ENCODE peak calls at places on chromosomes 16 and 17, in six cellular contexts. One of them, this sample, is unnamed.

GRCh38 chr17:64001091-64001579 is 3.0 kb downstream of the PRR29 start:
- DNase-seq in transverse colon: no peak
- DNase-seq in GM23338: no peak
- DNase-seq in WERI-Rb-1: no peak
- DNase-seq in foreskin fibroblast: no peak
- DNase-seq in effector memory CD4-positive, alpha-beta T cell: no peak
- DNase-seq in this sample: no peak

GRCh38 chr16:87895641-87896141 is 26.4 kb upstream of the SLC7A5 start:
- DNase-seq in effector memory CD4-positive, alpha-beta T cell: peak; percentile 23
- DNase-seq in foreskin fibroblast: peak; percentile 80
- DNase-seq in transverse colon: peak; percentile 34
- DNase-seq in WERI-Rb-1: no peak
- DNase-seq in GM23338: no peak
- DNase-seq in this sample: no peak

GRCh38 chr17:71032746-71033273 is 863.5 kb downstream of the KCNJ2 start:
- DNase-seq in effector memory CD4-positive, alpha-beta T cell: no peak
- DNase-seq in foreskin fibroblast: no peak
- DNase-seq in transverse colon: no peak
- DNase-seq in GM23338: peak; percentile 93
- DNase-seq in WERI-Rb-1: peak; percentile 94
- DNase-seq in this sample: no peak

GRCh38 chr17:62663304-62663703 is 35.8 kb downstream of the MRC2 start:
- DNase-seq in WERI-Rb-1: no peak
- DNase-seq in effector memory CD4-positive, alpha-beta T cell: no peak
- DNase-seq in transverse colon: no peak
- DNase-seq in foreskin fibroblast: no peak
- DNase-seq in GM23338: no peak
- DNase-seq in this sample: no peak

GRCh38 chr16:19128454-19129210 is 14.9 kb downstream of the ITPRIPL2 start:
- DNase-seq in WERI-Rb-1: no peak
- DNase-seq in GM23338: no peak
- DNase-seq in transverse colon: no peak
- DNase-seq in foreskin fibroblast: no peak
- DNase-seq in effector memory CD4-positive, alpha-beta T cell: no peak
- DNase-seq in this sample: no peak

GRCh38 chr17:32696426-32696825 is 180.5 kb downstream of the MYO1D start:
- DNase-seq in transverse colon: no peak
- DNase-seq in foreskin fibroblast: no peak
- DNase-seq in GM23338: no peak
- DNase-seq in effector memory CD4-positive, alpha-beta T cell: no peak
- DNase-seq in WERI-Rb-1: no peak
- DNase-seq in this sample: no peak

GRCh38 chr16:88924834-88925539 is 52.0 kb downstream of the CBFA2T3 start:
- DNase-seq in GM23338: peak; percentile 64
- DNase-seq in transverse colon: no peak
- DNase-seq in WERI-Rb-1: no peak
- DNase-seq in foreskin fibroblast: peak; percentile 71
- DNase-seq in effector memory CD4-positive, alpha-beta T cell: no peak
- DNase-seq in this sample: no peak

GRCh38 chr17:48074322-48075054 is 26.3 kb downstream of the NFE2L1 start:
- DNase-seq in foreskin fibroblast: peak; percentile 69
- DNase-seq in effector memory CD4-positive, alpha-beta T cell: peak; percentile 52
- DNase-seq in WERI-Rb-1: peak; percentile 81
- DNase-seq in transverse colon: peak; percentile 84
- DNase-seq in GM23338: peak; percentile 92
- DNase-seq in this sample: peak; percentile 91

GRCh38 chr16:86511317-86512161 is 1.2 kb downstream of the FOXF1 start:
- DNase-seq in transverse colon: no peak
- DNase-seq in effector memory CD4-positive, alpha-beta T cell: no peak
- DNase-seq in WERI-Rb-1: no peak
- DNase-seq in GM23338: no peak
- DNase-seq in foreskin fibroblast: no peak
- DNase-seq in this sample: no peak

GRCh38 chr17:48104440-48104839 is 3.1 kb upstream of the SNX11 start:
- DNase-seq in foreskin fibroblast: no peak
- DNase-seq in effector memory CD4-positive, alpha-beta T cell: no peak
- DNase-seq in WERI-Rb-1: no peak
- DNase-seq in GM23338: no peak
- DNase-seq in transverse colon: no peak
- DNase-seq in this sample: no peak

GRCh38 chr17:32558997-32559650 is 72.3 kb downstream of the CDK5R1 start:
- DNase-seq in foreskin fibroblast: no peak
- DNase-seq in GM23338: no peak
- DNase-seq in WERI-Rb-1: no peak
- DNase-seq in transverse colon: no peak
- DNase-seq in effector memory CD4-positive, alpha-beta T cell: no peak
- DNase-seq in this sample: no peak

GRCh38 chr17:78510141-78510935 is 66.9 kb downstream of the DNAH17 start:
- DNase-seq in foreskin fibroblast: no peak
- DNase-seq in effector memory CD4-positive, alpha-beta T cell: no peak
- DNase-seq in GM23338: no peak
- DNase-seq in WERI-Rb-1: no peak
- DNase-seq in transverse colon: no peak
- DNase-seq in this sample: no peak

GRCh38 chr16:74224828-74225227 is 71.8 kb upstream of the PSMD7 start:
- DNase-seq in transverse colon: no peak
- DNase-seq in foreskin fibroblast: no peak
- DNase-seq in WERI-Rb-1: no peak
- DNase-seq in effector memory CD4-positive, alpha-beta T cell: no peak
- DNase-seq in GM23338: no peak
- DNase-seq in this sample: no peak

GRCh38 chr17:32303861-32304288 is 38.1 kb downstream of the C17orf75 start:
- DNase-seq in WERI-Rb-1: no peak
- DNase-seq in GM23338: no peak
- DNase-seq in effector memory CD4-positive, alpha-beta T cell: no peak
- DNase-seq in foreskin fibroblast: no peak
- DNase-seq in transverse colon: no peak
- DNase-seq in this sample: no peak

GRCh38 chr16:69830146-69830533 is 68.0 kb downstream of the WWP2 start:
- DNase-seq in GM23338: no peak
- DNase-seq in transverse colon: no peak
- DNase-seq in effector memory CD4-positive, alpha-beta T cell: no peak
- DNase-seq in foreskin fibroblast: no peak
- DNase-seq in WERI-Rb-1: no peak
- DNase-seq in this sample: no peak

GRCh38 chr17:35252646-35253045 is 9.8 kb downstream of the SLFN5 start:
- DNase-seq in WERI-Rb-1: no peak
- DNase-seq in foreskin fibroblast: no peak
- DNase-seq in effector memory CD4-positive, alpha-beta T cell: no peak
- DNase-seq in GM23338: no peak
- DNase-seq in transverse colon: no peak
- DNase-seq in this sample: no peak

GRCh38 chr16:10738231-10739077 is 5.2 kb upstream of the NUBP1 start:
- DNase-seq in foreskin fibroblast: peak; percentile 83
- DNase-seq in effector memory CD4-positive, alpha-beta T cell: no peak
- DNase-seq in transverse colon: peak; percentile 34
- DNase-seq in GM23338: peak; percentile 15
- DNase-seq in WERI-Rb-1: no peak
- DNase-seq in this sample: peak; percentile 83

GRCh38 chr16:56451753-56452689 is 667 bp downstream of the OGFOD1 start:
- DNase-seq in WERI-Rb-1: no peak
- DNase-seq in foreskin fibroblast: peak; percentile 20
- DNase-seq in GM23338: peak; percentile 66
- DNase-seq in transverse colon: peak; percentile 26
- DNase-seq in effector memory CD4-positive, alpha-beta T cell: no peak
- DNase-seq in this sample: peak; percentile 79

GRCh38 chr17:81342062-81342699 is 47.1 kb upstream of the SLC38A10 start:
- DNase-seq in effector memory CD4-positive, alpha-beta T cell: no peak
- DNase-seq in foreskin fibroblast: no peak
- DNase-seq in GM23338: no peak
- DNase-seq in WERI-Rb-1: no peak
- DNase-seq in transverse colon: no peak
- DNase-seq in this sample: no peak

GRCh38 chr16:65121870-65122723 is at the start of gene CDH11:
- DNase-seq in effector memory CD4-positive, alpha-beta T cell: no peak
- DNase-seq in foreskin fibroblast: peak; percentile 85
- DNase-seq in GM23338: peak; percentile 78
- DNase-seq in transverse colon: peak; percentile 38
- DNase-seq in WERI-Rb-1: peak; percentile 34
- DNase-seq in this sample: peak; percentile 55

GRCh38 chr17:32955155-32955554 is 27.2 kb downstream of the TMEM98 start:
- DNase-seq in WERI-Rb-1: no peak
- DNase-seq in effector memory CD4-positive, alpha-beta T cell: no peak
- DNase-seq in GM23338: no peak
- DNase-seq in transverse colon: no peak
- DNase-seq in foreskin fibroblast: no peak
- DNase-seq in this sample: no peak

GRCh38 chr17:41959336-41960095 is 7.1 kb upstream of the CNP start:
- DNase-seq in WERI-Rb-1: peak; percentile 94
- DNase-seq in effector memory CD4-positive, alpha-beta T cell: no peak
- DNase-seq in GM23338: peak; percentile 86
- DNase-seq in transverse colon: no peak
- DNase-seq in foreskin fibroblast: peak; percentile 43
- DNase-seq in this sample: no peak

GRCh38 chr17:68314916-68315535 is 23.7 kb downstream of the ARSG start:
- DNase-seq in foreskin fibroblast: no peak
- DNase-seq in effector memory CD4-positive, alpha-beta T cell: no peak
- DNase-seq in GM23338: no peak
- DNase-seq in transverse colon: peak; percentile 18
- DNase-seq in WERI-Rb-1: no peak
- DNase-seq in this sample: peak; percentile 63

GRCh38 chr16:49485663-49486062 is 112.1 kb downstream of the C16orf78 start:
- DNase-seq in WERI-Rb-1: no peak
- DNase-seq in foreskin fibroblast: no peak
- DNase-seq in transverse colon: peak; percentile 2
- DNase-seq in GM23338: no peak
- DNase-seq in effector memory CD4-positive, alpha-beta T cell: no peak
- DNase-seq in this sample: peak; percentile 11

GRCh38 chr16:49486350-49486749 is 112.7 kb downstream of the C16orf78 start:
- DNase-seq in effector memory CD4-positive, alpha-beta T cell: no peak
- DNase-seq in transverse colon: no peak
- DNase-seq in WERI-Rb-1: no peak
- DNase-seq in GM23338: no peak
- DNase-seq in foreskin fibroblast: no peak
- DNase-seq in this sample: peak; percentile 6

GRCh38 chr16:49483651-49484451 is 110.2 kb downstream of the C16orf78 start:
- DNase-seq in foreskin fibroblast: no peak
- DNase-seq in transverse colon: no peak
- DNase-seq in GM23338: peak; percentile 19
- DNase-seq in WERI-Rb-1: no peak
- DNase-seq in effector memory CD4-positive, alpha-beta T cell: no peak
- DNase-seq in this sample: peak; percentile 5

GRCh38 chr16:49484454-49484853 is 110.8 kb downstream of the C16orf78 start:
- DNase-seq in WERI-Rb-1: no peak
- DNase-seq in foreskin fibroblast: no peak
- DNase-seq in transverse colon: peak; percentile 76
- DNase-seq in GM23338: peak; percentile 87
- DNase-seq in effector memory CD4-positive, alpha-beta T cell: no peak
- DNase-seq in this sample: peak; percentile 83

GRCh38 chr16:49484936-49485335 is 111.3 kb downstream of the C16orf78 start:
- DNase-seq in effector memory CD4-positive, alpha-beta T cell: no peak
- DNase-seq in transverse colon: no peak
- DNase-seq in WERI-Rb-1: no peak
- DNase-seq in foreskin fibroblast: no peak
- DNase-seq in GM23338: no peak
- DNase-seq in this sample: no peak
- H3K4me3 ChIP-seq in effector memory CD4-positive, alpha-beta T cell: no peak overlapping the region
- H3K4me3 ChIP-seq in transverse colon: no peak overlapping the region
- H3K4me3 ChIP-seq in WERI-Rb-1: no peak overlapping the region
- H3K4me3 ChIP-seq in foreskin fibroblast: no peak overlapping the region
- H3K4me3 ChIP-seq in GM23338: no peak overlapping the region
- H3K4me3 ChIP-seq in this sample: peak overlapping the region; percentile 31

GRCh38 chr16:3004319-3004718 is 8.4 kb upstream of the CLDN9 start:
- DNase-seq in effector memory CD4-positive, alpha-beta T cell: no peak
- DNase-seq in foreskin fibroblast: no peak
- DNase-seq in WERI-Rb-1: no peak
- DNase-seq in transverse colon: no peak
- DNase-seq in GM23338: no peak
- DNase-seq in this sample: no peak

GRCh38 chr16:3003582-3004270 is 9.0 kb upstream of the CLDN9 start:
- DNase-seq in GM23338: peak; percentile 100
- DNase-seq in transverse colon: peak; percentile 98
- DNase-seq in WERI-Rb-1: peak; percentile 99
- DNase-seq in foreskin fibroblast: peak; percentile 98
- DNase-seq in effector memory CD4-positive, alpha-beta T cell: peak; percentile 94
- DNase-seq in this sample: peak; percentile 91

GRCh38 chr16:3007059-3007956 is 5.4 kb upstream of the CLDN9 start:
- DNase-seq in WERI-Rb-1: no peak
- DNase-seq in transverse colon: peak; percentile 79
- DNase-seq in GM23338: peak; percentile 86
- DNase-seq in effector memory CD4-positive, alpha-beta T cell: no peak
- DNase-seq in foreskin fibroblast: no peak
- DNase-seq in this sample: no peak

GRCh38 chr16:3007957-3008748 is 4.6 kb upstream of the CLDN9 start:
- DNase-seq in WERI-Rb-1: no peak
- DNase-seq in transverse colon: no peak
- DNase-seq in effector memory CD4-positive, alpha-beta T cell: no peak
- DNase-seq in foreskin fibroblast: no peak
- DNase-seq in GM23338: peak; percentile 99
- DNase-seq in this sample: no peak

GRCh38 chr16:3004781-3005284 is 7.9 kb upstream of the CLDN9 start:
- DNase-seq in foreskin fibroblast: no peak
- DNase-seq in effector memory CD4-positive, alpha-beta T cell: no peak
- DNase-seq in transverse colon: peak; percentile 70
- DNase-seq in GM23338: peak; percentile 83
- DNase-seq in WERI-Rb-1: peak; percentile 42
- DNase-seq in this sample: no peak
- H3K4me3 ChIP-seq in foreskin fibroblast: no peak overlapping the region
- H3K4me3 ChIP-seq in effector memory CD4-positive, alpha-beta T cell: no peak overlapping the region
- H3K4me3 ChIP-seq in transverse colon: peak overlapping the region; percentile 14
- H3K4me3 ChIP-seq in GM23338: peak overlapping the region; percentile 74
- H3K4me3 ChIP-seq in WERI-Rb-1: peak overlapping the region; percentile 47
- H3K4me3 ChIP-seq in this sample: no peak overlapping the region

GRCh38 chr16:1306344-1306743 is 3.1 kb upstream of the UBE2I start:
- DNase-seq in WERI-Rb-1: no peak
- DNase-seq in foreskin fibroblast: no peak
- DNase-seq in GM23338: no peak
- DNase-seq in transverse colon: no peak
- DNase-seq in effector memory CD4-positive, alpha-beta T cell: no peak
- DNase-seq in this sample: no peak
- H3K4me3 ChIP-seq in WERI-Rb-1: no peak overlapping the region
- H3K4me3 ChIP-seq in foreskin fibroblast: no peak overlapping the region
- H3K4me3 ChIP-seq in GM23338: no peak overlapping the region
- H3K4me3 ChIP-seq in transverse colon: no peak overlapping the region
- H3K4me3 ChIP-seq in effector memory CD4-positive, alpha-beta T cell: no peak overlapping the region
- H3K4me3 ChIP-seq in this sample: no peak overlapping the region

GRCh38 chr16:83772806-83773205 is 35.0 kb upstream of the HSBP1 start:
- DNase-seq in GM23338: no peak
- DNase-seq in foreskin fibroblast: no peak
- DNase-seq in effector memory CD4-positive, alpha-beta T cell: no peak
- DNase-seq in transverse colon: no peak
- DNase-seq in WERI-Rb-1: no peak
- DNase-seq in this sample: no peak

GRCh38 chr16:83768976-83769375 is 38.8 kb upstream of the HSBP1 start:
- DNase-seq in effector memory CD4-positive, alpha-beta T cell: no peak
- DNase-seq in WERI-Rb-1: no peak
- DNase-seq in GM23338: no peak
- DNase-seq in transverse colon: no peak
- DNase-seq in foreskin fibroblast: no peak
- DNase-seq in this sample: no peak

GRCh38 chr16:83771306-83771942 is 36.4 kb upstream of the HSBP1 start:
- DNase-seq in transverse colon: no peak
- DNase-seq in effector memory CD4-positive, alpha-beta T cell: no peak
- DNase-seq in WERI-Rb-1: no peak
- DNase-seq in GM23338: no peak
- DNase-seq in foreskin fibroblast: no peak
- DNase-seq in this sample: peak; percentile 44

GRCh38 chr16:83774066-83774465 is 33.7 kb upstream of the HSBP1 start:
- DNase-seq in WERI-Rb-1: no peak
- DNase-seq in foreskin fibroblast: no peak
- DNase-seq in transverse colon: no peak
- DNase-seq in effector memory CD4-positive, alpha-beta T cell: no peak
- DNase-seq in GM23338: no peak
- DNase-seq in this sample: no peak

GRCh38 chr16:83769397-83770008 is 38.3 kb upstream of the HSBP1 start:
- DNase-seq in transverse colon: no peak
- DNase-seq in foreskin fibroblast: no peak
- DNase-seq in GM23338: peak; percentile 30
- DNase-seq in WERI-Rb-1: no peak
- DNase-seq in effector memory CD4-positive, alpha-beta T cell: no peak
- DNase-seq in this sample: peak; percentile 21
- H3K4me3 ChIP-seq in transverse colon: no peak overlapping the region
- H3K4me3 ChIP-seq in foreskin fibroblast: no peak overlapping the region
- H3K4me3 ChIP-seq in GM23338: peak overlapping the region; percentile 11
- H3K4me3 ChIP-seq in WERI-Rb-1: no peak overlapping the region
- H3K4me3 ChIP-seq in effector memory CD4-positive, alpha-beta T cell: no peak overlapping the region
- H3K4me3 ChIP-seq in this sample: no peak overlapping the region